ENCODE peak calls at places on chromosomes 2 and 18, in four cellular contexts. G is heart left ventricle, E is colonic mucosa, P is coronary artery. Y is an unnamed sample.

GRCh38 chr2:182729710-182730339 is 13.8 kb downstream of the DNAJC10 start:
- DNase-seq in G (no peak), E (no peak), P (no peak), Y (no peak)

GRCh38 chr2:216339456-216340279 is 32.6 kb downstream of the MARCHF4 start:
- DNase-seq in G (peak), E (peak), P (no peak), Y (no peak)

GRCh38 chr18:25650201-25650941 is 298.4 kb upstream of the ZNF521 start:
- DNase-seq in G (no peak), E (no peak), P (no peak), Y (no peak)

GRCh38 chr2:238873841-238874240 is 26.0 kb downstream of the TWIST2 start:
- DNase-seq in G (no peak), E (no peak), P (peak), Y (no peak)

GRCh38 chr2:130930740-130931659 is 94.3 kb downstream of the ARHGEF4 start:
- DNase-seq in G (no peak), E (no peak), P (no peak), Y (no peak)

GRCh38 chr18:43129946-43130523 is 14.6 kb upstream of the RIT2 start:
- DNase-seq in G (no peak), E (no peak), P (no peak), Y (no peak)

GRCh38 chr2:168348076-168348475 is 100.7 kb upstream of the STK39 start:
- DNase-seq in G (peak), E (peak), P (no peak), Y (no peak)

GRCh38 chr2:112138143-112139032 is at the start of gene FBLN7:
- DNase-seq in G (no peak), E (no peak), P (no peak), Y (no peak)

GRCh38 chr2:129957891-129958290 is 21.6 kb upstream of the RAB6C start:
- DNase-seq in G (no peak), E (no peak), P (no peak), Y (no peak)

GRCh38 chr2:20231632-20232031 is 6.7 kb upstream of the SDC1 start:
- DNase-seq in G (no peak), E (peak), P (no peak), Y (peak)

GRCh38 chr2:122236152-122236892 is 480.9 kb downstream of the TSN start:
- DNase-seq in G (no peak), E (no peak), P (peak), Y (peak)

GRCh38 chr2:31319391-31320175 is 85.6 kb downstream of the EHD3 start:
- DNase-seq in G (peak), E (peak), P (no peak), Y (no peak)

GRCh38 chr2:68734688-68735525 is at the start of gene ARHGAP25:
- DNase-seq in G (peak), E (peak), P (no peak), Y (no peak)

GRCh38 chr2:184890311-184890710 is 292.0 kb downstream of the ZNF804A start:
- DNase-seq in G (no peak), E (no peak), P (no peak), Y (no peak)

GRCh38 chr2:219491278-219491967 is 7.3 kb upstream of the GMPPA start:
- DNase-seq in G (peak), E (no peak), P (no peak), Y (no peak)

GRCh38 chr2:96604104-96604503 is 34.0 kb downstream of the KANSL3 start:
- DNase-seq in G (no peak), E (no peak), P (no peak), Y (no peak)

GRCh38 chr18:68456985-68457384 is 257.9 kb downstream of the TMX3 start:
- DNase-seq in G (no peak), E (no peak), P (no peak), Y (no peak)

GRCh38 chr18:23857756-23858155 is 156.8 kb upstream of the TTC39C start:
- DNase-seq in G (no peak), E (no peak), P (no peak), Y (peak)

GRCh38 chr18:77208969-77209368 is 40.7 kb upstream of the GALR1 start:
- DNase-seq in G (peak), E (no peak), P (no peak), Y (peak)

GRCh38 chr18:568731-569130 is 11.4 kb upstream of the CETN1 start:
- DNase-seq in G (no peak), E (no peak), P (no peak), Y (no peak)

GRCh38 chr2:3127710-3128109 is 249.9 kb downstream of the EIPR1 start:
- DNase-seq in G (no peak), E (no peak), P (no peak), Y (no peak)

GRCh38 chr2:72813841-72814240 is 12.0 kb downstream of the EXOC6B start:
- DNase-seq in G (no peak), E (no peak), P (no peak), Y (no peak)

GRCh38 chr2:37526323-37526722 is 145.1 kb downstream of the CDC42EP3 start:
- DNase-seq in G (no peak), E (no peak), P (no peak), Y (no peak)

GRCh38 chr2:45755585-45756330 is 104.3 kb downstream of the PRKCE start:
- DNase-seq in G (no peak), E (no peak), P (no peak), Y (no peak)

GRCh38 chr2:155895016-155895415 is 437.5 kb downstream of the NR4A2 start:
- DNase-seq in G (no peak), E (no peak), P (no peak), Y (no peak)

GRCh38 chr2:46963961-46964673 is 48.5 kb upstream of the MCFD2 start:
- DNase-seq in G (no peak), E (no peak), P (no peak), Y (no peak)

GRCh38 chr2:234953116-234954031 is 1.6 kb downstream of the SH3BP4 start:
- DNase-seq in G (no peak), E (no peak), P (no peak), Y (no peak)

GRCh38 chr2:25165992-25166618 is 2.3 kb downstream of the POMC start:
- DNase-seq in G (peak), E (peak), P (no peak), Y (no peak)

GRCh38 chr2:239887604-239888003 is 137.5 kb downstream of the NDUFA10 start:
- DNase-seq in G (no peak), E (no peak), P (no peak), Y (no peak)

GRCh38 chr2:39837856-39838453 is 58.9 kb upstream of the THUMPD2 start:
- DNase-seq in G (no peak), E (peak), P (no peak), Y (no peak)

GRCh38 chr2:122704109-122704563 is 948.7 kb downstream of the TSN start:
- DNase-seq in G (no peak), E (no peak), P (no peak), Y (no peak)

GRCh38 chr2:119369845-119370244 is 3.1 kb downstream of the DBI start:
- DNase-seq in G (no peak), E (no peak), P (no peak), Y (no peak)

GRCh38 chr2:179263460-179264237 is 983 bp downstream of the SESTD1 start:
- DNase-seq in G (peak), E (peak), P (peak), Y (peak)

GRCh38 chr2:20525041-20526035 is 78.5 kb downstream of the RHOB start:
- DNase-seq in G (peak), E (no peak), P (no peak), Y (peak)

GRCh38 chr18:9854801-9855676 is 30.7 kb upstream of the TXNDC2 start:
- DNase-seq in G (no peak), E (no peak), P (no peak), Y (peak)

GRCh38 chr18:9855686-9856085 is 30.1 kb upstream of the TXNDC2 start:
- DNase-seq in G (no peak), E (no peak), P (no peak), Y (no peak)

GRCh38 chr18:9858642-9859041 is 27.1 kb upstream of the TXNDC2 start:
- DNase-seq in G (no peak), E (no peak), P (no peak), Y (no peak)

GRCh38 chr18:9859232-9859631 is 26.5 kb upstream of the TXNDC2 start:
- DNase-seq in G (no peak), E (no peak), P (no peak), Y (no peak)

DNA sequence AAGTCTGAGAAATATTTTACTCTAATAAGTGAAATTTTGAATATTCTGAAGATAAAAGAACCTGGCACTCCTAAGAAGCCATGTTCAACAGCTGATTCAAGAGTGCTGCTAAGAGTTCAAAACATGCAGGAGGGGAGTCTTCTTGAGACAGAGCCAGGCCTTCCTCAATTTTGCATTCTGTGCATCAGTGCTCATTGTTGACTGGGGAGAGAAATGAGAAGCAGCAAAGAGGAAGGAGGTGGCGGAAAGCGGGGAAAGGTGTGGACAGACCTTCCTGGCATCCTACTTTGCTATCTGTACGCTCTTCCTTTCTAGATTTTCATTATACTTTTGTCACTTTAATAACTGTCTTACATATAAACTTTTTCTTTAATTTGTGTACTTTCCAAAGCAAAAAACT is 29.7 kb upstream of the TXNDC2 start:
- DNase-seq in G (no peak), E (no peak), P (no peak), Y (no peak)
- H3K27ac ChIP-seq in G (no peak), E (peak), P (no peak), Y (no peak)

GRCh38 chr2:34670482-34670881 is 1071.4 kb upstream of the FAM98A start:
- DNase-seq in G (no peak), E (no peak), P (no peak), Y (no peak)
- H3K27ac ChIP-seq in G (no peak), E (no peak), P (no peak), Y (no peak)

GRCh38 chr2:207467716-207468347 is 61.9 kb upstream of the CREB1 start:
- DNase-seq in G (no peak), E (no peak), P (no peak), Y (no peak)
- H3K27ac ChIP-seq in G (no peak), E (no peak), P (no peak), Y (no peak)

GRCh38 chr2:88165604-88166003 is 4.5 kb upstream of the THNSL2 start:
- DNase-seq in G (no peak), E (no peak), P (no peak), Y (no peak)
- H3K27ac ChIP-seq in G (no peak), E (no peak), P (peak), Y (no peak)

DNA sequence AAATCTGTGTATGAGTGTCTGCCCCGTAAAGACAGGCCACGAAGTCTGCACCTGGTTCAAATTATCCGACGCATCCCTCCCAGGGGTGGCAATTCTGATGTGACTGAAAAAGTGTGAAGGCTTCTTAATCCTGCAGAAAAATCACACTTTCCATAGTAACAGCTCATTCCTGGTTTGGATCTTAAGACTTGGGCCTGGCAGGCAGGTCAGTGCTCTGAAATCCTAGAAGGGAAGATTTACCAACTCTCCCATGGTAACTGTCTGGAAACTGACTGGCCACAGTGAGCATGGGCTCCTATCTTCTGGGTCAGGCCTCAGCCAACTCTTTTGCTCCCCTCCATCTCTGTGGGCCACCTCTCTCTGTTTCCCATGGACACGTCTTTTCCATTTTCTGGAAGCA is 86.8 kb downstream of the ACAA2 start:
- DNase-seq in G (no peak), E (no peak), P (no peak), Y (no peak)
- H3K27ac ChIP-seq in G (no peak), E (no peak), P (peak), Y (no peak)

GRCh38 chr2:23499419-23499818 is 114.4 kb downstream of the KLHL29 start:
- DNase-seq in G (no peak), E (no peak), P (no peak), Y (no peak)

GRCh38 chr2:23497536-23497935 is 112.6 kb downstream of the KLHL29 start:
- DNase-seq in G (no peak), E (no peak), P (no peak), Y (no peak)

GRCh38 chr2:23497063-23497462 is 112.1 kb downstream of the KLHL29 start:
- DNase-seq in G (no peak), E (no peak), P (no peak), Y (no peak)

GRCh38 chr2:23500836-23501235 is 115.9 kb downstream of the KLHL29 start:
- DNase-seq in G (no peak), E (no peak), P (no peak), Y (no peak)

GRCh38 chr2:23498941-23499340 is 114.0 kb downstream of the KLHL29 start:
- DNase-seq in G (no peak), E (no peak), P (no peak), Y (no peak)
- H3K27ac ChIP-seq in G (no peak), E (no peak), P (peak), Y (no peak)

DNA sequence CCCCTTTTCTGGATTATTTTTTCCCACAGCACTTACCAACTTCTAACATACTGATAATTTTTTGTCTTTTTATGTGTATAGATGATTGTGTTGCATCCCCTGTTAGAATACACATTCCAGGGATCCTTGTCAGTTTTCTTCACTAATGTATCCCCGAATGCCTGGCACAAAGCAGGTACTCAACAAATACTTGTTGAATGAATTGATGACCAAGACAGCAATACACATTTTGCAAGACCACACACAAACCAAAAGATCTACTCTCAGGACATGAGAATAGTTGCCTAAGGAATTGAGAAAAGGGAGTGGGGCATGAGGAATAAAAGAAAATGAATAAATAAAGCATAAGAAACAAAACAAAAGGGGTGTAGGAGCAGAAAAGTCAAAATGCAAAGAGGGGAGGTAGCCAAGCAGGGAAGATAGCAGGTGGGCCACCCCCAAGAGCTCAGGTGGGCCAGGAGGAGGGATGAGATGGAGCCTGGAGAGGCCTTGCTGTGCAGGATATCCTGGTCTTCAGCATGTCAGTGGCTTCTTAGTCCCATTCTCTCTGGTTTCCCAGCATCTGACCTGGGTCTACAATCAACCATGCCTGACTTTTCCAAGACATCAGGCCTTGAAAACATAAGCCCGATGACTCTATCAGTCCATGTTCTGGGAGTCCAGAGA is 38.5 kb upstream of the FZD7 start:
- DNase-seq in G (no peak), E (no peak), P (no peak), Y (no peak)
- H3K27ac ChIP-seq in G (no peak), E (no peak), P (no peak), Y (no peak)

GRCh38 chr2:196238836-196239380 is 67.5 kb upstream of the STK17B start:
- DNase-seq in G (no peak), E (no peak), P (no peak), Y (no peak)

GRCh38 chr2:196233808-196234501 is 62.6 kb upstream of the STK17B start:
- DNase-seq in G (no peak), E (no peak), P (no peak), Y (no peak)

GRCh38 chr2:196230460-196230859 is 59.1 kb upstream of the STK17B start:
- DNase-seq in G (no peak), E (no peak), P (no peak), Y (no peak)

GRCh38 chr2:196233033-196233807 is 61.8 kb upstream of the STK17B start:
- DNase-seq in G (peak), E (peak), P (no peak), Y (peak)

DNA sequence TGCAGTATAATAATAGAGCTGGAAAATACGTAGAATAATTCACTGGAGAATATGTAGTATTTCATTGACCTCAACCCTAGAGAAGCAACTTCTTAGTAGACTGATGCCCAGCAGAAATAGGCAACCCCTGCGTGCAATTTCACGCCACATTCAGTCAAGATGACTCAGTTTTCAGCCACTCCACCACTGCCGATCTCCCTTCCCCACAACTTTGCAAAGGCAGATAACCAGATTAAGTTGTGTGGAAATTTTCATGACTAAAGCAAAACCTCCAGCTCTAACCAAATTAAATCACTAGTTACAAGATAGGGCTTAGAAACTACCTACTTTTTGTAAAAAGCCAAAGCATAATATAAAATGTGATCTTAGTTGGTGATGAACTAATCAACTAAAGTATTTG is 63.3 kb upstream of the STK17B start:
- DNase-seq in G (no peak), E (no peak), P (no peak), Y (no peak)
- H3K27ac ChIP-seq in G (no peak), E (peak), P (no peak), Y (no peak)

DNA sequence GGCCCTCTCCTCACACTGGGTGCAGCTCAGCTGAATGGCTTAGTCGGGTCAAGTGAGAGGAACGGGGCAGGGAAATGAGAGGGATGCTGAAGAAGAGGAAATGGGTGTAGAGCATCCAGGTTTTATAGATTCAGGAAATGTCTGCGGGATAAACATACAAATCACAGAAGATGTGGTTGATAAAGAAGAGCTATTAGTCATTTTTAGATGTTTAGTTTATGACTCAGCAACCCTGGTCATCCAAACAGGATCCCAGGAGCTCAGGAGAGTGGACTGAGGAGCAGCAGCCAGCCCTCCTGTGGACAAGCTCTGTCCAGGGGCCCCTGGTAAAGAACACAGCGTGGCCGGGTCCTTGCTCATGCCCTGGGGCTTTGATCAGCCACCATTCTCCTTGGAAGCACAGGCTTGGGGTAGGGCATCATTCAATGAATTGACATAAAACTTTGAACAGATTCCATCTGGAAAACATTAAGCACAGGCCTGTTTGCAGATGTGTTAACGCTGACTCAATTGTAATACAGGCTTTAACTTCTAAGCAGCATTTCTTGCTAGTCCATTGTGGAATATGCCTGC is 83.0 kb downstream of the NPAS2 start:
- DNase-seq in G (no peak), E (no peak), P (no peak), Y (no peak)
- H3K27ac ChIP-seq in G (no peak), E (no peak), P (peak), Y (no peak)